ENCODE peak calls at places on chromosomes 12 and 14, in ten cellular contexts. J is mammary epithelial cell, T is cardiac fibroblast, D is IMR-90, A is astrocyte of the spinal cord, P is astrocyte of the cerebellum, N is adrenal gland, R is left ventricle myocardium inferior, G is ovary, Q is HFF-Myc. M is an unnamed sample.

GRCh38 chr12:50734409-50735263 is 29.3 kb upstream of the ATF1 start:
- DNase-seq in D (peak), R (no peak), T (peak), Q (no peak), G (no peak), A (peak), N (no peak), J (no peak), P (peak), M (peak)

GRCh38 chr14:89667983-89668382 is 250.9 kb upstream of the FOXN3 start:
- DNase-seq in D (peak), R (no peak), P (no peak), Q (no peak), N (no peak), G (no peak), T (no peak), A (peak), J (no peak), M (no peak)

GRCh38 chr12:5587701-5588100 is 155.8 kb downstream of the NTF3 start:
- DNase-seq in P (no peak), J (no peak), Q (no peak), G (no peak), T (no peak), N (no peak), A (no peak), D (no peak), R (no peak), M (no peak)

GRCh38 chr12:11722578-11723138 is 73.2 kb downstream of the ETV6 start:
- DNase-seq in P (no peak), N (no peak), G (no peak), J (no peak), R (no peak), D (no peak), A (no peak), Q (no peak), T (no peak), M (no peak)

GRCh38 chr12:107748472-107748871 is 12.5 kb downstream of the PRDM4 start:
- DNase-seq in T (peak), G (no peak), D (peak), P (peak), N (no peak), J (peak), R (no peak), Q (peak), A (peak), M (peak)

GRCh38 chr12:65634626-65635331 is 189.5 kb upstream of the HMGA2 start:
- DNase-seq in N (no peak), T (peak), P (no peak), A (peak), Q (no peak), R (no peak), J (peak), D (peak), G (no peak), M (peak)

GRCh38 chr14:93892923-93893549 is 34.1 kb upstream of the FAM181A start:
- DNase-seq in N (peak), P (peak), T (peak), G (peak), A (peak), Q (no peak), J (peak), R (peak), D (peak), M (peak)

GRCh38 chr12:27535318-27535717 is 11.3 kb downstream of the PPFIBP1 start:
- DNase-seq in G (no peak), A (no peak), Q (no peak), D (no peak), J (no peak), T (no peak), N (no peak), P (no peak), R (no peak), M (no peak)

GRCh38 chr12:132003846-132004245 is 54.1 kb downstream of the EP400 start:
- DNase-seq in N (no peak), T (peak), G (no peak), Q (no peak), R (no peak), J (no peak), P (peak), A (peak), D (peak), M (peak)

GRCh38 chr14:104665663-104666522 is 23.5 kb upstream of the INF2 start:
- DNase-seq in T (no peak), Q (no peak), D (no peak), J (peak), N (no peak), A (no peak), G (no peak), P (no peak), R (peak), M (no peak)

GRCh38 chr14:44778562-44778961 is 183.2 kb downstream of the KLHL28 start:
- DNase-seq in R (no peak), D (peak), T (peak), N (no peak), G (no peak), J (peak), A (peak), Q (no peak), P (no peak), M (peak)

GRCh38 chr12:29425722-29426121 is 44.8 kb upstream of the ERGIC2 start:
- DNase-seq in G (no peak), D (no peak), A (no peak), J (no peak), T (peak), R (no peak), Q (no peak), P (no peak), N (no peak), M (no peak)

GRCh38 chr14:95462491-95462890 is 54.0 kb downstream of the SYNE3 start:
- DNase-seq in N (no peak), G (no peak), J (no peak), P (no peak), D (no peak), A (no peak), T (no peak), Q (no peak), R (no peak), M (no peak)

GRCh38 chr14:104576607-104577332 is 2.8 kb upstream of the C14orf180 start:
- DNase-seq in G (no peak), D (no peak), J (no peak), T (peak), N (no peak), Q (no peak), A (no peak), R (no peak), P (no peak), M (no peak)

GRCh38 chr12:42213023-42213422 is 25.0 kb downstream of the YAF2 start:
- DNase-seq in Q (peak), D (peak), T (no peak), J (peak), A (peak), P (no peak), G (no peak), N (no peak), R (no peak), M (no peak)

GRCh38 chr14:103099081-103099732 is 4.7 kb downstream of the EXOC3L4 start:
- DNase-seq in R (no peak), T (no peak), A (no peak), P (no peak), Q (no peak), D (no peak), G (no peak), J (no peak), N (no peak), M (no peak)

GRCh38 chr14:47846008-47846407 is 170.6 kb upstream of the MDGA2 start:
- DNase-seq in D (no peak), T (no peak), R (no peak), N (no peak), A (no peak), J (no peak), G (no peak), P (no peak), Q (no peak), M (no peak)

GRCh38 chr12:46299846-46300245 is 31.0 kb upstream of the SLC38A1 start:
- DNase-seq in G (no peak), D (no peak), R (no peak), A (no peak), P (no peak), J (no peak), Q (no peak), N (no peak), T (peak), M (no peak)

GRCh38 chr12:42474391-42474790 is 115.2 kb downstream of the PRICKLE1 start:
- DNase-seq in P (no peak), R (no peak), Q (peak), T (no peak), J (peak), N (no peak), G (no peak), D (peak), A (no peak), M (peak)

GRCh38 chr12:15584366-15585041 is 204.7 kb downstream of the EPS8 start:
- DNase-seq in D (peak), T (peak), Q (peak), A (peak), N (peak), G (no peak), P (peak), J (no peak), R (no peak), M (peak)

GRCh38 chr14:68610251-68610793 is 182.5 kb downstream of the ZFP36L1 start:
- DNase-seq in Q (no peak), J (no peak), R (no peak), G (no peak), A (no peak), N (no peak), T (no peak), P (no peak), D (no peak), M (no peak)

GRCh38 chr14:59394268-59394667 is 70.9 kb downstream of the GPR135 start:
- DNase-seq in A (no peak), P (no peak), G (no peak), Q (no peak), D (no peak), R (no peak), T (no peak), J (peak), N (no peak), M (no peak)

GRCh38 chr14:53613404-53614253 is 343.0 kb downstream of the BMP4 start:
- DNase-seq in T (no peak), D (peak), J (peak), Q (no peak), A (peak), P (peak), N (peak), R (no peak), G (no peak), M (no peak)

GRCh38 chr12:690466-690865 is 27.2 kb upstream of the NINJ2 start:
- DNase-seq in R (no peak), P (no peak), G (no peak), D (no peak), A (no peak), Q (no peak), N (no peak), J (no peak), T (no peak), M (no peak)

GRCh38 chr14:38469156-38469555 is 213.3 kb upstream of the CLEC14A start:
- DNase-seq in D (peak), Q (no peak), N (no peak), P (no peak), A (no peak), T (peak), R (no peak), G (no peak), J (no peak), M (peak)

GRCh38 chr14:105489607-105490317 is 1.3 kb upstream of the TEDC1 start:
- DNase-seq in N (peak), P (peak), T (peak), D (peak), J (peak), R (peak), G (peak), A (peak), Q (peak), M (peak)

GRCh38 chr12:26691234-26691970 is 141.6 kb downstream of the ITPR2 start:
- DNase-seq in D (peak), T (peak), R (no peak), J (peak), P (peak), A (peak), Q (peak), G (peak), N (peak), M (peak)

GRCh38 chr12:19971396-19971802 is 396.9 kb upstream of the PDE3A start:
- DNase-seq in N (no peak), R (no peak), G (no peak), D (no peak), P (peak), Q (no peak), T (peak), J (no peak), A (peak), M (peak)

GRCh38 chr12:109389146-109389545 is 41.4 kb downstream of the MYO1H start:
- DNase-seq in T (no peak), P (no peak), D (no peak), Q (no peak), R (no peak), N (no peak), A (no peak), J (no peak), G (no peak), M (no peak)

GRCh38 chr12:43277630-43278267 is 274.3 kb downstream of the ADAMTS20 start:
- DNase-seq in D (peak), R (no peak), T (peak), N (no peak), P (no peak), G (no peak), Q (no peak), A (peak), J (no peak), M (no peak)

GRCh38 chr14:69539631-69540410 is 34.9 kb downstream of the CCDC177 start:
- DNase-seq in A (peak), Q (no peak), N (peak), J (peak), R (no peak), D (peak), P (no peak), T (peak), G (no peak), M (peak)

GRCh38 chr12:7017870-7018349 is 366 bp downstream of the LPCAT3 start:
- DNase-seq in G (no peak), P (no peak), N (peak), R (no peak), A (no peak), D (peak), Q (no peak), J (no peak), T (no peak), M (no peak)

GRCh38 chr12:20631711-20632110 is 63.4 kb upstream of the SLCO1C1 start:
- DNase-seq in N (no peak), Q (no peak), A (peak), R (no peak), P (peak), T (peak), J (no peak), D (no peak), G (no peak), M (peak)

GRCh38 chr14:53327716-53328115 is 174.6 kb upstream of the DDHD1 start:
- DNase-seq in Q (no peak), R (no peak), D (peak), A (peak), P (no peak), J (peak), N (peak), T (peak), G (no peak), M (peak)

GRCh38 chr12:132029503-132030300 is 80.0 kb downstream of the EP400 start:
- DNase-seq in T (no peak), A (no peak), G (no peak), R (no peak), D (no peak), N (no peak), J (no peak), P (no peak), Q (no peak), M (no peak)

GRCh38 chr14:99560946-99561683 is 42.9 kb downstream of the CCDC85C start:
- DNase-seq in T (no peak), Q (no peak), J (no peak), N (peak), R (peak), G (peak), D (no peak), P (no peak), A (no peak), M (no peak)

GRCh38 chr12:60107992-60108391 is 512.2 kb downstream of the SLC16A7 start:
- DNase-seq in Q (no peak), T (no peak), A (no peak), N (no peak), D (no peak), P (no peak), R (no peak), J (no peak), G (no peak), M (no peak)

GRCh38 chr14:30387856-30388255 is 171.1 kb upstream of the G2E3 start:
- DNase-seq in J (no peak), Q (no peak), A (no peak), T (no peak), R (no peak), G (no peak), D (no peak), N (no peak), P (no peak), M (no peak)

GRCh38 chr14:30395065-30395464 is 163.9 kb upstream of the G2E3 start:
- DNase-seq in P (peak), N (no peak), J (no peak), T (no peak), G (no peak), A (no peak), Q (no peak), D (no peak), R (no peak), M (no peak)

GRCh38 chr14:30385925-30386324 is 173.0 kb upstream of the G2E3 start:
- DNase-seq in G (no peak), J (no peak), P (no peak), Q (no peak), A (no peak), D (no peak), N (no peak), T (no peak), R (no peak), M (no peak)

GRCh38 chr14:30389901-30390394 is 169.0 kb upstream of the G2E3 start:
- DNase-seq in P (no peak), J (no peak), D (no peak), G (no peak), A (no peak), Q (no peak), T (no peak), N (no peak), R (no peak), M (no peak)

DNA sequence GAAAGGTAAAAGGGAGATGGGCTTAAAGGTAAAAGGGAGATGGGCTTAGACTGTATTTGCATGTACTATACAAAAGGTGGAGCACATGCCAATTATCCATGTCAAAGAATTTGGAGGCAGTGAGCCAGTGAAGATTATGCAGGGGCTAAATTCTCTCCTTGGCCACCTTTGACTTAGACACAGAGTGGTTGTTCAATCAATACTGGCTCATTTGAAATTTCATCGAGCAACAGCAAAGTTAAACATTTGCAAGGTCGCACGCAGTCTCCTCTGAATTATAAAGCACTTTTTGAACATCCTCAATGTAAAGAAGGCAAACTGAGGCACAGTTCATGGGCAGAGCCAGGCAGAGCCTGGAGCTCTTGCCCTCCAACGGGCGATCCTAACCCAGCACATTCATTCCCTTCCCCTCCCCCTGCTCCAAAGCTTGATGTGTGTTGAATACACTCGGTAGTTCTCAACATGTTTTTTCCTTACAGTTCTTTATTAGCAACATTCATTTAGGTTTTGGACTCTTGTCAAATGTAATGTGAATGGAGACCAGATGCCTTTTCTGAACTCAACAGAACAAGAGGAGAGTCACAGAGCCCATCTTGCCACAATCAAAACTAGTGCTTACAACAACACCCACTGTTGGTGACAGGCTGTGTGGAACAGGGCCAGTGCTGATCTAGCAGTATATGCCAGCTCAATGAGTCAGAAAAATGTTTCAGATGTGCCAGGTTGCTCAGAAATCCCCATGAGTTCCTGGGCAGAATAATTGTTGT is 169.6 kb upstream of the G2E3 start:
- DNase-seq in J (peak), R (peak), N (peak), P (peak), D (no peak), T (peak), A (peak), G (no peak), Q (no peak), M (peak)
- TF ChIP-seq CTCF in J (no peak), R (no peak), N (no peak), P (no peak), D (no peak), T (no peak), A (no peak), G (no peak), Q (no peak), M (no peak)

DNA sequence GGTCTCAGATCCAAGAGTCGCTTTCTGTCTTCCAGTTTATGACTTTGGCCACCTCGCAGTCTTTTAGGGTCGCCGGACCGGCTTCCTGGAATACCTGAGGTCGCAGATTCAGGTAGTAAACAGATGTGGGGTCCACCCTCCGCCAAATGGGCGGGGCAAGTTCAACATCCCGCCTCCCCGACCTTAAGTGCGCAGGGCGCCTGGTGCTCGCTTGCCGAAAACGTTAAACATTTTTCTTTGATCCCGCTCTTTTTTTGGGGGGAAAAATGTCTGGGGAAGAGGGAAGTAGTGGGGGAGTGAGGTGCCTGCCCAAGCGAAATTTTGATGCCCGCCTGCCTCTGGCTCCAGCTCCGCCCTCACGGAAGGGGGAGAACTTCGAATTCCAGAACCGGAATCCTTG is 73.9 kb upstream of the TBX5 start:
- DNase-seq in N (no peak), T (no peak), R (no peak), D (no peak), Q (no peak), G (no peak), J (no peak), A (no peak), P (no peak), M (no peak)
- H3K4me3 ChIP-seq in N (no peak), T (peak), R (peak), D (peak), Q (peak), G (no peak), J (no peak), A (peak), P (peak), M (peak)

GRCh38 chr12:48903982-48904411 is 21.3 kb downstream of the FKBP11 start:
- DNase-seq in J (peak), T (peak), Q (peak), A (peak), P (peak), R (peak), N (peak), G (peak), D (peak), M (peak)
- TF ChIP-seq CTCF in J (peak), T (peak), Q (peak), A (peak), P (peak), R (peak), N (peak), G (peak), D (peak), M (peak)

DNA sequence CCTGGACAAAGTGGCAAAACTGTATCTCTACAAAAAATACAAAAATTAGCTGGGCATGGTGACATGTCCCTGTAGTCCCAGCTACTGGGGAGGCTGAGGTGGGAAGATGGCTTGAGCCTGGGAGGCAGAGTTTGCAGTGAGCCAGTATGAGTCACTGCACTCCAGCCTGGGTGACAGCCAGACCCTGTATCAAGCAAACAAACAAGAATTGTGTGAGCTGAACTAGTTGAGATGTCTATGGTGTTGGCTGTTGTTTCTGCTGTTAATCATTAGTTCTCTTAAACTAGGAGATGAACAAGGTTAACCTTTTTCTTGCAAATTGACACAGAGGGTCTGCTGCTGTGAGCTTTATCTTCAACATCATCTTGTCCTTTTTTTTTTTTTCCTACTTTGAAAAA is 23.6 kb downstream of the RASSF3 start:
- DNase-seq in D (peak), N (peak), G (no peak), T (peak), A (peak), Q (no peak), R (peak), J (peak), P (peak), M (peak)
- H3K4me3 ChIP-seq in D (no peak), N (no peak), G (no peak), T (no peak), A (no peak), Q (no peak), R (no peak), J (no peak), P (no peak), M (no peak)